ENCODE peak calls at places on chromosome 7, in ten cellular contexts. Y is HepG2; J is fibroblast of lung; S is fibroblast of mammary gland; L is tibial artery; R is effector memory CD4-positive, alpha-beta T cell; K is BE2C; B is thoracic aorta; Q is brain microvascular endothelial cell; D is stomach. F is an unnamed sample.

GRCh38 chr7:150656047-150656446 is 23.9 kb upstream of the GIMAP6 start:
- DNase-seq in Y (no peak), J (no peak), S (no peak), L (no peak), R (no peak), K (no peak), B (no peak), Q (no peak), D (no peak), F (no peak)

GRCh38 chr7:93889261-93889660 is 1.3 kb downstream of the TFPI2 start:
- DNase-seq in Y (no peak), J (peak), S (peak), L (no peak), R (no peak), K (no peak), B (no peak), Q (peak), D (no peak), F (peak)

GRCh38 chr7:99485094-99485493 is 12.4 kb downstream of the ZNF789 start:
- DNase-seq in Y (no peak), J (no peak), S (no peak), L (no peak), R (no peak), K (no peak), B (no peak), Q (no peak), D (no peak), F (no peak)

GRCh38 chr7:37193775-37194135 is 254.9 kb downstream of the ELMO1 start:
- DNase-seq in Y (no peak), J (no peak), S (no peak), L (no peak), R (no peak), K (no peak), B (no peak), Q (no peak), D (no peak), F (no peak)

GRCh38 chr7:50342616-50343114 is 38.1 kb downstream of the IKZF1 start:
- DNase-seq in Y (no peak), J (no peak), S (peak), L (no peak), R (peak), K (no peak), B (no peak), Q (no peak), D (no peak), F (no peak)

GRCh38 chr7:93265220-93265619 is 33.1 kb downstream of the VPS50 start:
- DNase-seq in Y (peak), J (no peak), S (no peak), L (no peak), R (no peak), K (no peak), B (no peak), Q (no peak), D (no peak), F (peak)

GRCh38 chr7:113267271-113267670 is 148.9 kb upstream of the SMIM30 start:
- DNase-seq in Y (no peak), J (peak), S (peak), L (no peak), R (no peak), K (no peak), B (no peak), Q (no peak), D (no peak), F (no peak)

GRCh38 chr7:29494350-29494749 is 69.3 kb upstream of the PRR15 start:
- DNase-seq in Y (no peak), J (peak), S (peak), L (no peak), R (no peak), K (no peak), B (no peak), Q (no peak), D (no peak), F (peak)

GRCh38 chr7:123437447-123437995 is 96.9 kb downstream of the IQUB start:
- DNase-seq in Y (no peak), J (no peak), S (no peak), L (no peak), R (no peak), K (no peak), B (no peak), Q (no peak), D (no peak), F (peak)

GRCh38 chr7:423312-424260 is 96.1 kb downstream of the PDGFA start:
- DNase-seq in Y (peak), J (no peak), S (no peak), L (no peak), R (no peak), K (no peak), B (no peak), Q (no peak), D (no peak), F (no peak)

GRCh38 chr7:127588697-127589482 is 679 bp downstream of the ARF5 start:
- DNase-seq in Y (peak), J (peak), S (peak), L (no peak), R (no peak), K (peak), B (no peak), Q (peak), D (peak), F (peak)

GRCh38 chr7:38881015-38881414 is 28.0 kb downstream of the VPS41 start:
- DNase-seq in Y (no peak), J (peak), S (no peak), L (no peak), R (no peak), K (no peak), B (no peak), Q (no peak), D (no peak), F (no peak)

GRCh38 chr7:117020605-117021002 is 67.3 kb downstream of the ST7 start:
- DNase-seq in Y (no peak), J (no peak), S (no peak), L (no peak), R (no peak), K (no peak), B (no peak), Q (no peak), D (no peak), F (no peak)
- H3K4me3 ChIP-seq in Y (no peak), J (peak), S (no peak), L (peak), R (no peak), K (peak), B (peak), Q (peak), D (peak), F (peak)

GRCh38 chr7:130065500-130066152 is 4.7 kb upstream of the KLHDC10 start:
- DNase-seq in Y (peak), J (no peak), S (peak), L (no peak), R (no peak), K (no peak), B (no peak), Q (no peak), D (no peak), F (peak)

GRCh38 chr7:130070900-130071622 is 727 bp downstream of the KLHDC10 start:
- DNase-seq in Y (no peak), J (no peak), S (no peak), L (no peak), R (no peak), K (no peak), B (no peak), Q (no peak), D (no peak), F (peak)

GRCh38 chr7:130071701-130072622 is 1.6 kb downstream of the KLHDC10 start:
- DNase-seq in Y (peak), J (peak), S (peak), L (peak), R (peak), K (peak), B (no peak), Q (peak), D (peak), F (peak)

GRCh38 chr7:130069978-130070899 is at the start of gene KLHDC10:
- DNase-seq in Y (peak), J (peak), S (peak), L (peak), R (peak), K (peak), B (peak), Q (peak), D (peak), F (peak)

DNA sequence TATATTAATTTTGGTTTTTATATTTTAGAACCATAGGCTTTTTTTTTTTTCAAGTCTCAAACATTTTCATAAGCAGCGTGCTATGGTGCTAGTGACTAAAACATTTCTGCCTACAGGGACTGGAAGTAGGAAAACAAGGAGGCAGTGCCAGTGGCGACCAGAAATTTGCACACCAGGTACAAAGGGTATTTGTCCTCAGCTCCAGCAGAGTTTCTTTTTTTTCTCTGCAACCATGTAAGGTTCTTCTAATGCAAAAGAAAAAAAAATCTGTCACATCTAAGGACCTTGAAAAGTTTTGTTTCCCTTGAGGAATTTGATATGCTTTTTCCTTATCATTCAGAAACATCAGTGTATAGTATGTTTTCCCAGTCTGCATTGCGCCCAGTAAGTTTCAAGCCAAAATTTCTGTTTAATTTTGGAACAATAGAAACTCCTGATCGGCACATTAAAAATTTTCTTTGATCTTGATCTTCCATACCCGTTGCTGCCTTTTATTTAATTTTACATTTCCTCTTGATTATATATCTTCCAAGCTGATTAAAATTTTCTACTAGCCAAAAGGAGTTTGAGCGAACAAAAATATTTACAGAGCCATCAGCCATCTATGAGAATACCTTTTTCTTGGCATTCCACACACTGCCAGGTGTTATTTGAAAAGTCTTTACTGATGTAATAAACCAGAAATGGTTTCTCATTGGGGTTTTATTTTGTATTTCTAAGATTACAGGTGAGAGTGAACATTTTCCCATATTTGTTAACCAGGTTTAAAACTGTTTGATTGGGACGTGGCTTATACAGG is 956 bp upstream of the KLHDC10 start:
- DNase-seq in Y (peak), J (no peak), S (no peak), L (no peak), R (no peak), K (no peak), B (no peak), Q (no peak), D (peak), F (no peak)
- H3K4me3 ChIP-seq in Y (peak), J (peak), S (peak), L (peak), R (peak), K (peak), B (peak), Q (peak), D (peak), F (peak)

GRCh38 chr7:12199363-12199762 is 11.7 kb upstream of the TMEM106B start:
- DNase-seq in Y (peak), J (peak), S (no peak), L (no peak), R (no peak), K (no peak), B (no peak), Q (no peak), D (no peak), F (peak)

GRCh38 chr7:12196386-12196785 is 14.7 kb upstream of the TMEM106B start:
- DNase-seq in Y (no peak), J (no peak), S (no peak), L (no peak), R (no peak), K (no peak), B (no peak), Q (no peak), D (no peak), F (no peak)

DNA sequence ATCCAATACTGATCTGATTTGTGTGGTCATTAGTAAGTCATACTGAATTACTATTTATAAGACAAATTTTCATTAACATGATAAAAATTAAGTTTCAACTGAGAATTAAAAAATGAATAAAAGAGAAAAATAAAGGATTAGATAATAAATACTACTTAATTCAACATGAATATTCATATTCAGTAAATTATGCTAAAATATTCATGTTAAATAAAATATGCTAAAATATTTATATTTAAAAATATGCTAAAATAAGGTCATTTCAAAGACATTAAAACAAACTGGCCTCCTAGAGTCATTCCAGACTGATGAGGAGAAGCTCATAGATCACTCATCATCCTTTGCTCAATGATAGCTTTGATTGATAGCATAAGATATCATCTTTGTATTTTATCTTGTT is 16.7 kb upstream of the TMEM106B start:
- DNase-seq in Y (no peak), J (no peak), S (no peak), L (no peak), R (no peak), K (no peak), B (no peak), Q (no peak), D (no peak), F (no peak)
- H3K4me3 ChIP-seq in Y (no peak), J (no peak), S (no peak), L (no peak), R (no peak), K (no peak), B (no peak), Q (no peak), D (no peak), F (no peak)

GRCh38 chr7:90701021-90701420 is 104.9 kb downstream of the CDK14 start:
- DNase-seq in Y (no peak), J (no peak), S (no peak), L (no peak), R (no peak), K (no peak), B (no peak), Q (no peak), D (no peak), F (no peak)

GRCh38 chr7:90705391-90706066 is 109.4 kb downstream of the CDK14 start:
- DNase-seq in Y (no peak), J (no peak), S (no peak), L (no peak), R (no peak), K (no peak), B (no peak), Q (no peak), D (no peak), F (no peak)

GRCh38 chr7:90698616-90699015 is 102.5 kb downstream of the CDK14 start:
- DNase-seq in Y (no peak), J (no peak), S (no peak), L (no peak), R (no peak), K (no peak), B (no peak), Q (no peak), D (no peak), F (no peak)

GRCh38 chr7:90706067-90706716 is 110.1 kb downstream of the CDK14 start:
- DNase-seq in Y (peak), J (peak), S (no peak), L (no peak), R (no peak), K (no peak), B (no peak), Q (no peak), D (no peak), F (peak)

DNA sequence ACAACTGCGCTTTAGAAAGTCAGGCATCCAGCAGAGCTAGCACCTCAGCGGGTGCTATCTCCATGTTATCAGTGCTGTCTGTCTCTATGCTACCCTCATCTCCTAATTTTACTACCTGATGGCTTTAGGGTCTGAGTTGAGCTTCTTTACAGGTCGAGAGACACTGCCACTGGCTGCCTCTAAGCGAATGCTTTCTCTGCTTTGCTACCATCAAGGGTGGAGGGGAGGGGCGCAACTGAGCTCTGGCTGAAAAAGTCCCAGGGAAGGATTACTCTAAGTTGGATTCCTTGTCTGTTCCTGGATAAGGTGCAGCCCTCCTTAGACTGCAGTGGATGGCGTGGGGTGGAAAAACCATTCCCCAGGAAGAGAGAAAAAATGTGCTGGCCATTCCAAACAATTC is 105.7 kb downstream of the CDK14 start:
- DNase-seq in Y (no peak), J (no peak), S (no peak), L (no peak), R (no peak), K (no peak), B (no peak), Q (no peak), D (no peak), F (no peak)
- H3K4me3 ChIP-seq in Y (no peak), J (no peak), S (no peak), L (peak), R (no peak), K (no peak), B (peak), Q (no peak), D (no peak), F (peak)